ENCODE peak calls at places on chromosomes 11 and 22, in six cellular contexts. One of them, this sample, is unnamed. For H3K4me1, the result is how much of the 10 kb centered on the place peaks cover.

GRCh38 chr22:46830001-46830715 is 67.7 kb downstream of the TBC1D22A start:
- DNase-seq in PC-3: peak
- DNase-seq in HCT116: no peak
- DNase-seq in GM23248: peak
- DNase-seq in GM23338: no peak
- DNase-seq in neural progenitor cell: no peak
- DNase-seq in this sample: no peak

GRCh38 chr22:17781319-17782031 is 7.2 kb upstream of the BID start:
- DNase-seq in PC-3: peak
- DNase-seq in HCT116: no peak
- DNase-seq in GM23248: peak
- DNase-seq in GM23338: no peak
- DNase-seq in neural progenitor cell: no peak
- DNase-seq in this sample: peak

GRCh38 chr11:125680747-125681146 is at the start of gene ACRV1:
- DNase-seq in PC-3: no peak
- DNase-seq in HCT116: no peak
- DNase-seq in GM23248: no peak
- DNase-seq in GM23338: no peak
- DNase-seq in neural progenitor cell: no peak
- DNase-seq in this sample: no peak

GRCh38 chr11:12260731-12261521 is 116.4 kb upstream of the PARVA start:
- DNase-seq in PC-3: no peak
- DNase-seq in HCT116: no peak
- DNase-seq in GM23248: no peak
- DNase-seq in GM23338: no peak
- DNase-seq in neural progenitor cell: no peak
- DNase-seq in this sample: no peak

GRCh38 chr11:125261471-125262087 is 97.0 kb downstream of the PKNOX2 start:
- DNase-seq in PC-3: no peak
- DNase-seq in HCT116: no peak
- DNase-seq in GM23248: no peak
- DNase-seq in GM23338: no peak
- DNase-seq in neural progenitor cell: peak
- DNase-seq in this sample: no peak

GRCh38 chr11:115199501-115199900 is 304.7 kb downstream of the CADM1 start:
- DNase-seq in PC-3: no peak
- DNase-seq in HCT116: no peak
- DNase-seq in GM23248: peak
- DNase-seq in GM23338: no peak
- DNase-seq in neural progenitor cell: no peak
- DNase-seq in this sample: no peak

GRCh38 chr11:1510928-1511327 is 24.3 kb upstream of the MOB2 start:
- DNase-seq in PC-3: no peak
- DNase-seq in HCT116: no peak
- DNase-seq in GM23248: peak
- DNase-seq in GM23338: no peak
- DNase-seq in neural progenitor cell: no peak
- DNase-seq in this sample: no peak

GRCh38 chr11:95524328-95525036 is 265.1 kb downstream of the FAM76B start:
- DNase-seq in PC-3: no peak
- DNase-seq in HCT116: no peak
- DNase-seq in GM23248: no peak
- DNase-seq in GM23338: no peak
- DNase-seq in neural progenitor cell: no peak
- DNase-seq in this sample: no peak

GRCh38 chr11:110971110-110971509 is 258.9 kb upstream of the ARHGAP20 start:
- DNase-seq in PC-3: peak
- DNase-seq in HCT116: no peak
- DNase-seq in GM23248: peak
- DNase-seq in GM23338: no peak
- DNase-seq in neural progenitor cell: no peak
- DNase-seq in this sample: no peak

GRCh38 chr11:106077609-106078517 is at the start of gene AASDHPPT:
- DNase-seq in PC-3: peak
- DNase-seq in HCT116: peak
- DNase-seq in GM23248: peak
- DNase-seq in GM23338: peak
- DNase-seq in neural progenitor cell: no peak
- DNase-seq in this sample: peak

GRCh38 chr22:37601540-37602442 is 6.8 kb upstream of the GGA1 start:
- DNase-seq in PC-3: peak
- DNase-seq in HCT116: peak
- DNase-seq in GM23248: peak
- DNase-seq in GM23338: peak
- DNase-seq in neural progenitor cell: peak
- DNase-seq in this sample: peak

GRCh38 chr22:24043957-24044356 is 32.9 kb downstream of the CABIN1 start:
- DNase-seq in PC-3: no peak
- DNase-seq in HCT116: no peak
- DNase-seq in GM23248: no peak
- DNase-seq in GM23338: no peak
- DNase-seq in neural progenitor cell: no peak
- DNase-seq in this sample: no peak

GRCh38 chr11:90491466-90491865 is 268.6 kb upstream of the CHORDC1 start:
- DNase-seq in PC-3: no peak
- DNase-seq in HCT116: no peak
- DNase-seq in GM23248: no peak
- DNase-seq in GM23338: no peak
- DNase-seq in neural progenitor cell: no peak
- DNase-seq in this sample: no peak

GRCh38 chr11:83070044-83070877 is 1.4 kb downstream of the RAB30 start:
- DNase-seq in PC-3: peak
- DNase-seq in HCT116: no peak
- DNase-seq in GM23248: peak
- DNase-seq in GM23338: peak
- DNase-seq in neural progenitor cell: peak
- DNase-seq in this sample: no peak

GRCh38 chr11:22703040-22703439 is 36.6 kb downstream of the GAS2 start:
- DNase-seq in PC-3: peak
- DNase-seq in HCT116: peak
- DNase-seq in GM23248: peak
- DNase-seq in GM23338: peak
- DNase-seq in neural progenitor cell: peak
- DNase-seq in this sample: no peak

GRCh38 chr11:408154-409007 is 6.4 kb downstream of the SIGIRR start:
- DNase-seq in PC-3: no peak
- DNase-seq in HCT116: no peak
- DNase-seq in GM23248: no peak
- DNase-seq in GM23338: no peak
- DNase-seq in neural progenitor cell: no peak
- DNase-seq in this sample: no peak

GRCh38 chr11:27210509-27210908 is 152.5 kb downstream of the CCDC34 start:
- DNase-seq in PC-3: no peak
- DNase-seq in HCT116: no peak
- DNase-seq in GM23248: no peak
- DNase-seq in GM23338: no peak
- DNase-seq in neural progenitor cell: no peak
- DNase-seq in this sample: no peak
- TF ChIP-seq EZH2phosphoT487 in PC-3: no peak
- TF ChIP-seq EZH2phosphoT487 in HCT116: no peak
- TF ChIP-seq EZH2phosphoT487 in GM23248: no peak
- TF ChIP-seq EZH2phosphoT487 in GM23338: no peak
- TF ChIP-seq EZH2phosphoT487 in neural progenitor cell: no peak
- TF ChIP-seq EZH2phosphoT487 in this sample: no peak

GRCh38 chr11:119912214-119912613 is 183.2 kb upstream of the NECTIN1 start:
- DNase-seq in PC-3: no peak
- DNase-seq in HCT116: no peak
- DNase-seq in GM23248: no peak
- DNase-seq in GM23338: no peak
- DNase-seq in neural progenitor cell: no peak
- DNase-seq in this sample: no peak
- H3K4me1 ChIP-seq in PC-3: under half
- H3K4me1 ChIP-seq in HCT116: under half
- H3K4me1 ChIP-seq in GM23248: under half
- H3K4me1 ChIP-seq in GM23338: under half
- H3K4me1 ChIP-seq in neural progenitor cell: under half
- H3K4me1 ChIP-seq in this sample: under half

GRCh38 chr22:19172213-19173046 is 6.1 kb downstream of the SLC25A1 start:
- DNase-seq in PC-3: no peak
- DNase-seq in HCT116: no peak
- DNase-seq in GM23248: no peak
- DNase-seq in GM23338: no peak
- DNase-seq in neural progenitor cell: no peak
- DNase-seq in this sample: no peak
- TF ChIP-seq EZH2phosphoT487 in PC-3: no peak
- TF ChIP-seq EZH2phosphoT487 in HCT116: no peak
- TF ChIP-seq EZH2phosphoT487 in GM23248: no peak
- TF ChIP-seq EZH2phosphoT487 in GM23338: no peak
- TF ChIP-seq EZH2phosphoT487 in neural progenitor cell: no peak
- TF ChIP-seq EZH2phosphoT487 in this sample: no peak

GRCh38 chr22:39905686-39906085 is 4.8 kb downstream of the GRAP2 start:
- DNase-seq in PC-3: no peak
- DNase-seq in HCT116: no peak
- DNase-seq in GM23248: no peak
- DNase-seq in GM23338: no peak
- DNase-seq in neural progenitor cell: no peak
- DNase-seq in this sample: no peak
- H3K4me1 ChIP-seq in PC-3: under half
- H3K4me1 ChIP-seq in HCT116: under half
- H3K4me1 ChIP-seq in GM23248: under half
- H3K4me1 ChIP-seq in GM23338: under half
- H3K4me1 ChIP-seq in neural progenitor cell: under half
- H3K4me1 ChIP-seq in this sample: under half

GRCh38 chr11:123161386-123161785 is 33.7 kb downstream of the CLMP start:
- DNase-seq in PC-3: no peak
- DNase-seq in HCT116: no peak
- DNase-seq in GM23248: peak
- DNase-seq in GM23338: no peak
- DNase-seq in neural progenitor cell: no peak
- DNase-seq in this sample: no peak
- TF ChIP-seq EZH2phosphoT487 in PC-3: no peak
- TF ChIP-seq EZH2phosphoT487 in HCT116: no peak
- TF ChIP-seq EZH2phosphoT487 in GM23248: no peak
- TF ChIP-seq EZH2phosphoT487 in GM23338: no peak
- TF ChIP-seq EZH2phosphoT487 in neural progenitor cell: no peak
- TF ChIP-seq EZH2phosphoT487 in this sample: no peak